ENCODE peak calls at places on chromosomes 12 and 14, in eight cellular contexts. C is thoracic aorta; T is Panc1; P is aorta; X is upper lobe of right lung; Q is body of pancreas; H is CD4-positive, alpha-beta memory T cell; G is H1. E is an unnamed sample. For H3K4me1, the result is how much of the 10 kb centered on the place peaks cover.

GRCh38 chr12:128810182-128811127 is 13.3 kb downstream of the SLC15A4 start:
- DNase-seq in P (peak), X (no peak), G (no peak), C (no peak), Q (peak), T (no peak), H (no peak), E (peak)

GRCh38 chr12:128947199-128947598 is 93.9 kb downstream of the GLT1D1 start:
- DNase-seq in G (no peak), T (no peak), H (no peak), C (no peak), Q (no peak), P (no peak), X (no peak), E (no peak)

GRCh38 chr14:47278233-47278842 is 397.1 kb downstream of the MDGA2 start:
- DNase-seq in C (no peak), Q (peak), X (no peak), G (peak), T (no peak), P (peak), H (no peak), E (no peak)

GRCh38 chr12:11615481-11615880 is 34.0 kb upstream of the ETV6 start:
- DNase-seq in P (no peak), C (no peak), G (no peak), H (no peak), X (no peak), Q (no peak), T (no peak), E (no peak)

GRCh38 chr14:70027785-70028428 is 148.7 kb downstream of the SMOC1 start:
- DNase-seq in P (peak), H (peak), C (peak), Q (peak), T (peak), G (peak), X (peak), E (peak)

GRCh38 chr12:92988622-92989130 is 59.6 kb upstream of the EEA1 start:
- DNase-seq in H (no peak), Q (peak), T (no peak), P (no peak), G (no peak), C (no peak), X (no peak), E (no peak)

GRCh38 chr14:101507306-101508150 is 53.8 kb upstream of the DIO3 start:
- DNase-seq in Q (no peak), C (no peak), X (peak), G (no peak), P (peak), T (no peak), H (no peak), E (no peak)

GRCh38 chr12:53179694-53180269 is 740 bp upstream of the ZNF740 start:
- DNase-seq in P (no peak), H (no peak), Q (peak), G (no peak), C (no peak), X (no peak), T (no peak), E (no peak)

GRCh38 chr12:13947237-13947945 is 34.0 kb downstream of the GRIN2B start:
- DNase-seq in T (no peak), P (no peak), Q (no peak), G (no peak), X (no peak), H (no peak), C (no peak), E (no peak)

GRCh38 chr12:69648476-69648875 is 37.8 kb upstream of the LRRC10 start:
- DNase-seq in C (no peak), H (no peak), P (no peak), Q (no peak), T (no peak), X (no peak), G (no peak), E (no peak)

GRCh38 chr14:101130861-101131260 is 227.3 kb upstream of the RTL1 start:
- DNase-seq in C (no peak), P (no peak), X (peak), G (peak), T (no peak), H (no peak), Q (no peak), E (peak)

GRCh38 chr14:65095633-65096205 is 6.6 kb downstream of the MAX start:
- DNase-seq in Q (peak), X (no peak), G (no peak), H (no peak), T (no peak), C (no peak), P (no peak), E (peak)

GRCh38 chr12:1453801-1454200 is 140.6 kb downstream of the FBXL14 start:
- DNase-seq in T (no peak), Q (no peak), G (no peak), H (no peak), P (no peak), X (no peak), C (no peak), E (no peak)

GRCh38 chr14:67820428-67820881 is 876 bp downstream of the RAD51B start:
- DNase-seq in C (no peak), P (no peak), Q (peak), X (no peak), T (peak), G (no peak), H (no peak), E (no peak)

GRCh38 chr14:94051115-94051514 is 25.0 kb downstream of the OTUB2 start:
- DNase-seq in T (no peak), Q (peak), X (no peak), C (no peak), P (no peak), G (no peak), H (no peak), E (no peak)

GRCh38 chr12:94206886-94207285 is 58.5 kb downstream of the PLXNC1 start:
- DNase-seq in X (no peak), G (no peak), Q (no peak), P (no peak), C (no peak), H (no peak), T (no peak), E (no peak)

GRCh38 chr14:104642540-104642868 is 37.9 kb upstream of the TMEM179 start:
- DNase-seq in X (peak), Q (no peak), P (no peak), H (no peak), G (no peak), C (no peak), T (no peak), E (no peak)

GRCh38 chr12:53122961-53123468 is 19.7 kb downstream of the SOAT2 start:
- DNase-seq in T (no peak), G (peak), C (no peak), X (no peak), Q (no peak), H (no peak), P (no peak), E (no peak)

GRCh38 chr12:121330195-121330594 is 22.0 kb downstream of the ANAPC5 start:
- DNase-seq in H (no peak), T (no peak), Q (no peak), C (no peak), P (no peak), G (no peak), X (no peak), E (no peak)

GRCh38 chr12:3568695-3569094 is 77.7 kb downstream of the PRMT8 start:
- DNase-seq in C (no peak), P (no peak), Q (no peak), G (no peak), X (no peak), H (no peak), T (no peak), E (no peak)

GRCh38 chr12:27221625-27222387 is 22.3 kb upstream of the STK38L start:
- DNase-seq in C (no peak), G (no peak), P (no peak), Q (peak), T (no peak), X (no peak), H (no peak), E (no peak)

GRCh38 chr12:108193922-108194321 is 64.8 kb downstream of the WSCD2 start:
- DNase-seq in C (no peak), H (peak), X (no peak), Q (peak), G (peak), T (no peak), P (no peak), E (no peak)

GRCh38 chr14:95208598-95208997 is 51.3 kb upstream of the DICER1 start:
- DNase-seq in G (no peak), H (no peak), Q (no peak), T (no peak), X (no peak), C (no peak), P (no peak), E (no peak)

GRCh38 chr12:32025906-32026305 is 66.7 kb downstream of the RESF1 start:
- DNase-seq in P (no peak), Q (no peak), X (no peak), C (no peak), G (no peak), H (peak), T (no peak), E (no peak)

GRCh38 chr12:110766311-110767154 is 23.8 kb upstream of the PPP1CC start:
- DNase-seq in C (no peak), H (no peak), X (no peak), P (no peak), Q (no peak), G (no peak), T (no peak), E (peak)

GRCh38 chr12:126493366-126494108 is 1428.3 kb downstream of the AACS start:
- DNase-seq in Q (no peak), H (no peak), P (no peak), X (no peak), T (peak), G (no peak), C (no peak), E (no peak)

GRCh38 chr12:22042981-22043669 is 2.9 kb upstream of the CMAS start:
- DNase-seq in T (peak), H (no peak), C (no peak), Q (no peak), X (no peak), P (no peak), G (no peak), E (no peak)

GRCh38 chr12:118436002-118436724 is 59.8 kb downstream of the SUDS3 start:
- DNase-seq in P (no peak), T (no peak), G (peak), X (no peak), C (no peak), Q (no peak), H (no peak), E (peak)

GRCh38 chr12:31008961-31009840 is 64.5 kb upstream of the DDX11 start:
- DNase-seq in X (peak), C (no peak), Q (no peak), G (no peak), H (no peak), T (no peak), P (no peak), E (no peak)

GRCh38 chr12:67517181-67517887 is 131.2 kb upstream of the DYRK2 start:
- DNase-seq in X (no peak), P (peak), Q (peak), T (no peak), C (no peak), H (no peak), G (no peak), E (no peak)

GRCh38 chr12:4824415-4824814 is 85.3 kb upstream of the KCNA1 start:
- DNase-seq in P (no peak), C (no peak), H (no peak), Q (no peak), G (no peak), X (no peak), T (no peak), E (no peak)

GRCh38 chr12:43762596-43762995 is 3.8 kb downstream of the IRAK4 start:
- DNase-seq in P (no peak), T (no peak), Q (no peak), C (no peak), X (no peak), H (no peak), G (no peak), E (no peak)

GRCh38 chr12:120361506-120362208 is 7.3 kb downstream of the MSI1 start:
- DNase-seq in P (peak), X (no peak), G (peak), C (no peak), Q (peak), T (no peak), H (no peak), E (no peak)

GRCh38 chr14:64501326-64502171 is 2.1 kb downstream of the ZBTB25 start:
- DNase-seq in G (no peak), C (no peak), H (peak), X (peak), Q (peak), T (no peak), P (no peak), E (peak)

GRCh38 chr14:32478027-32478426 is 148.9 kb downstream of the AKAP6 start:
- DNase-seq in P (no peak), X (no peak), H (no peak), C (no peak), G (no peak), Q (no peak), T (no peak), E (no peak)

GRCh38 chr12:42421844-42422779 is 96.1 kb downstream of the PPHLN1 start:
- DNase-seq in G (no peak), H (no peak), T (no peak), C (no peak), X (no peak), Q (no peak), P (no peak), E (no peak)

GRCh38 chr12:41439858-41440257 is 251.7 kb downstream of the PDZRN4 start:
- DNase-seq in X (no peak), Q (no peak), H (no peak), T (no peak), C (no peak), P (no peak), G (no peak), E (no peak)

GRCh38 chr12:49741882-49742620 is 694 bp downstream of the TMBIM6 start:
- DNase-seq in C (peak), G (peak), Q (peak), X (peak), T (no peak), P (peak), H (peak), E (peak)

GRCh38 chr14:105484069-105484996 is 2.4 kb upstream of the CRIP1 start:
- DNase-seq in C (no peak), H (peak), Q (no peak), G (peak), T (no peak), P (peak), X (no peak), E (no peak)

GRCh38 chr12:6280672-6281071 is 29.8 kb upstream of the PLEKHG6 start:
- DNase-seq in T (no peak), Q (no peak), C (no peak), X (peak), P (peak), G (no peak), H (no peak), E (no peak)
- H3K4me1 ChIP-seq in T (under half), Q (under half), C (under half), X (under half), P (under half), G (under half), H (under half), E (under half)

GRCh38 chr12:28536088-28536487 is 345.8 kb downstream of the CCDC91 start:
- DNase-seq in X (no peak), Q (no peak), T (no peak), H (no peak), G (no peak), P (no peak), C (no peak), E (no peak)
- H3K4me1 ChIP-seq in X (under half), Q (under half), T (under half), H (under half), G (under half), P (under half), C (under half), E (under half)

DNA sequence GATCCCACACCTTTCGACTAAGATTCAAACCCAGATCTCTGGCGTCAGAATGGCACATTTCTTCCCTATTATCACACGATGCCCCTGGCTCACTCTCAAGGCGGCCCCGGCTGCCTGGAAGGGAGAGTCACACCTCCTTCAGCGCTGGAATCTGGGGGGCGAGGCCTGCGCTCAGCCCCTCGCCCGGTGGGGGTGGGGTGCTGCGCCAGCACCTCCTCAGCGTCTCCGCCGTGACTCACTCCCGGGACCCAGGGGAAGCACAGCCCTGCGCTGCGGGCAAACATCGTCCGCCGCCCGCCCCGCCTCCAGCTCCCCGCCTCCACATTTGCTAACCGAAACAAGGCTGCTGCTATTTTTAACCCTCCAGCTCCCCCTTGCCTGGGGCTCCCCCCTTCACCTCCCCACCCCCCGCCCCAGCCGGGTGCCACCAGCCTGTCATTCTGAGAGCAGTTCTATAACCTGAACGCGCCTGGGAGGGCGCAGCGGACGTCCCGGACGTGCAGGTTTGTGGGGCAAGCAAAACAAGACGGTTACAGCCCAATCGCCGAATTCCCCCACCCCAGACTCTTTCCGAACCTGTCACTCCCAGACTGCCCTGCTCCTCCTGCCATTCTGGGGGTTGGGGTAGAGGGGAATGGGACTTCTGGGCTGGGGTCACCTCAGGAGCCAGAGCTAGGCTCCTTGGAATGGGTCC is 6.8 kb downstream of the HDAC7 start:
- DNase-seq in P (peak), H (peak), Q (peak), T (no peak), G (peak), X (peak), C (peak), E (peak)
- H3K4me1 ChIP-seq in P (under half), H (half or more), Q (half or more), T (half or more), G (half or more), X (half or more), C (half or more), E (half or more)

DNA sequence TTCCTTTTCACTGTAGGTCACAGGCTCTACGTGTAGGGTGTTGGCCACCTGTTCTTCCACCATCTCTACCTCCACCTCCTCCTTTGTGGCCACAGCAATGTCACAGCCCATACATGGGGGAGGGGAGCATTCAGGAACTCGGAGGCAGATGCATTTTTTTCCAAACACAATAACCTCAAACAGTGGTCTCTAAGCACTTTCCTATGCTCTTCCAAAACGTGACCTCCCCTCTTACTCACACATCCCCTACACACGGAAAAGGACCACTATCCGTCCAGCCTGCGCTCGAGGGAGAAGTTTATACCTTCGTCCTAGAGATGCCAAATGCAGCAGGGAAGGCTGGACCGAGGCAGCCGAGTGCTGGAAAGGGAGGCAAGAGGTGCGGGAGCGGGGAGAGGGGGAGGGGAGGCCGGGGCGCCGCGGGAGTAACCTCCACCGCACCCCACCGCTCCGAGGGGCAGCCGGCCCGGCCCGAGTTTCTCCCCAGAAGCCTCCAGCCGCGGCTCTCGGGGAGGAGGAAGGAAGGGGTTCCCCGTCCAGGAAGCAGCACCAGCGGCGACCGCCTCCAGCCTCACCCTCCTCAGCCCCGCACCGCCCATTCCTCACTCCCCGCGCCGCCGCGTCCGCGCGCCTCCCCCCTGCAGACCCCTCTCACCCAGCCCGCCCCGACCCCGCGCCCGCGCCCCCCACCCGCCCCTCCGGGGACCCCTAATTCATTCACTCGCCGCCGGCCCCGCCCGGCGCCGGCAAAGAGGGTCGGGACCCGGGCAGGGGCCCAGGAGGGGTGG is 584 bp downstream of the KRAS start:
- DNase-seq in P (peak), T (no peak), G (peak), Q (peak), H (peak), X (peak), C (no peak), E (peak)
- H3K4me1 ChIP-seq in P (under half), T (under half), G (under half), Q (under half), H (under half), X (under half), C (under half), E (under half)

E was measured in gastrocnemius medialis.